ENCODE peak calls at places on chromosomes 12 and 14, in five cellular contexts. P, R, E, H and F are unnamed samples.

GRCh38 chr14:63276492-63277342 is 42.0 kb downstream of the GPHB5 start:
- DNase-seq in R (no peak), E (peak), P (no peak), H (no peak), F (no peak)

GRCh38 chr14:78836777-78837176 is 666.6 kb downstream of the NRXN3 start:
- DNase-seq in H (no peak), E (peak), R (no peak), P (peak), F (peak)

GRCh38 chr12:121300083-121300819 is 3.7 kb upstream of the CAMKK2 start:
- DNase-seq in P (no peak), H (no peak), E (no peak), R (no peak), F (no peak)

GRCh38 chr12:47736216-47736615 is 10.9 kb upstream of the ENDOU start:
- DNase-seq in E (no peak), P (no peak), H (no peak), R (peak), F (no peak)

GRCh38 chr14:70045715-70046535 is 142.8 kb downstream of the SLC8A3 start:
- DNase-seq in E (peak), R (peak), H (no peak), P (no peak), F (peak)

GRCh38 chr14:80609055-80609454 is 332.5 kb downstream of the CEP128 start:
- DNase-seq in P (no peak), R (no peak), H (no peak), E (no peak), F (no peak)

GRCh38 chr12:94458882-94459772 is 540 bp downstream of the CEP83 start:
- DNase-seq in P (no peak), H (no peak), E (no peak), R (no peak), F (no peak)

GRCh38 chr14:37172024-37172869 is at the start of gene SLC25A21:
- DNase-seq in E (no peak), P (peak), H (peak), R (peak), F (peak)

GRCh38 chr14:90816686-90817436 is 631 bp upstream of the TTC7B start:
- DNase-seq in P (peak), R (no peak), H (no peak), E (no peak), F (no peak)

GRCh38 chr14:45284802-45285201 is 31.8 kb upstream of the MIS18BP1 start:
- DNase-seq in R (no peak), P (no peak), H (no peak), E (no peak), F (no peak)

GRCh38 chr12:117118838-117119591 is 19.8 kb upstream of the TESC start:
- DNase-seq in E (no peak), R (no peak), H (no peak), P (no peak), F (peak)

GRCh38 chr12:102638777-102639176 is 158.4 kb upstream of the IGF1 start:
- DNase-seq in H (no peak), E (no peak), R (no peak), P (no peak), F (no peak)

GRCh38 chr12:124679533-124680371 is 112.3 kb upstream of the NCOR2 start:
- DNase-seq in E (no peak), P (peak), H (peak), R (peak), F (peak)

GRCh38 chr12:116454950-116455447 is 104.2 kb upstream of the MAP1LC3B2 start:
- DNase-seq in P (no peak), E (no peak), H (no peak), R (no peak), F (no peak)

GRCh38 chr14:67269338-67270060 is 28.3 kb downstream of the PALS1 start:
- DNase-seq in E (no peak), R (no peak), H (no peak), P (no peak), F (no peak)

GRCh38 chr14:66758031-66758613 is 250.2 kb downstream of the GPHN start:
- DNase-seq in P (no peak), H (no peak), E (no peak), R (no peak), F (no peak)

DNA sequence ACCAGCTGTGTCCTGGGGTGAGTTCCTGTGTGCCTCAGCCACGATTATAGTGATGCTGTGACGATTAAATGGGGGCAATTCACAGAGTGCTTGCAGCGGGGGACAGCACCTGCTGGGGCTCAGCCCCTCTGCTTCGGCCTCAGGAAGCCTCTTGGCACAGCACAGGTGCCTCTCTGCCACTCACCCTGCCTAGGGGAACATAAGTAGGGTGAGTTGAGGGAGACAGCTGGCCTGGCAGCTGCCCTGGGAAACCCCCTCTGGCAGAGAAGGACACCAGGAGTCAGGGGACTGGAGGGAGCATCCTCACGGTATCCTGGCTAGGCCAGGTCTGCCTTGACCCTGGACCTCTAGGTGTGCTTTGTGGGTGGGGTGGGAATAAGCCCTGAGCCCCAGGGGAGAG is 9.4 kb downstream of the KRT80 start:
- DNase-seq in R (peak), H (no peak), P (no peak), E (no peak), F (no peak)
- H3K4me3 ChIP-seq in R (no peak), H (no peak), P (no peak), E (no peak), F (no peak)

DNA sequence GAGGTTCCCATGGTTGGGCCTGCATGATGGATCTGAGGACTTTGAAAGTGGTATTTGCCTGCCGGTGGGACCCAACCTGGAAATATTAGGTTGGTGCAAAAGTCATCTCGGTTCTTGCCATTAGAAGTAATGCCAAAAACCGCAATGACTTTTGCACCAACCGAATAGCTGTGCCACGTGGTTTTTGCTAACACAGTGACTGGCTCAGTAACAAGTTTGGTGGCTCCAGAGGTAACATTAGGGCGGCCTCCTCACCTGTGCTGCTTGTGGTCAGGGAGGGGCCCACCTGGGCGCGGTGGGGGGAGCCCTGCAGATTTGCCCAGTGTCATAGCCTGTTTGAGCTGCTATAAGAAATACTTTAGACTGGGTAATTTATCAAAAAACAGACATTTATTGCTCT is 1.8 kb downstream of the BDKRB2 start:
- DNase-seq in R (no peak), E (no peak), H (no peak), P (no peak), F (no peak)
- H3K4me3 ChIP-seq in R (no peak), E (no peak), H (no peak), P (no peak), F (no peak)

GRCh38 chr12:104022816-104023215 is 27.2 kb downstream of the GLT8D2 start:
- DNase-seq in E (no peak), R (no peak), P (no peak), H (no peak), F (no peak)

GRCh38 chr12:104023710-104024109 is 26.3 kb downstream of the GLT8D2 start:
- DNase-seq in H (no peak), E (no peak), P (no peak), R (no peak), F (no peak)

GRCh38 chr12:104025771-104026170 is 24.2 kb downstream of the GLT8D2 start:
- DNase-seq in H (no peak), P (no peak), R (no peak), E (no peak), F (no peak)

GRCh38 chr12:104026841-104027599 is 23.0 kb downstream of the GLT8D2 start:
- DNase-seq in R (no peak), H (no peak), P (no peak), E (no peak), F (no peak)

DNA sequence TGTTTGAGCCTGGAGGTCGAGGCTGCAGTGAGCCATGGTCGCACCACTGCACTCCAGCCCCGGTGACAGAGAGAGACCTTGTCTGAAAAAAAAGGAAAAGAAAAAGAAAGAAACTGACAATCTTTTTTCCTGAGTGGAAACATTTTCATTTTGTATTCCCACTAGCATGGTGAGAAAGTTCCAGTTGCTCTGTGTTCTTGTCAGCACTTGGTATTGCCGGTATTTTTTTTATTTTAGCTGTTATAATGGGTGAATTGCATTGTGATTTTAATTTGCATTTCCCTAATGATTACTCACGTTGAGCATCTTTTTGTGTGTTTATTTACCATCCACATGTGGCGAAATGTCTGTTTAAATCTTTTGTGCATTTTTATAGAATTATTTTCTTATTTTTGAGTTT is 25.6 kb downstream of the GLT8D2 start:
- DNase-seq in R (no peak), E (no peak), H (no peak), P (no peak), F (no peak)
- H3K4me3 ChIP-seq in R (no peak), E (no peak), H (no peak), P (no peak), F (no peak)

GRCh38 chr12:31962076-31962475 is 2.9 kb downstream of the RESF1 start:
- DNase-seq in R (no peak), E (no peak), P (no peak), H (no peak), F (no peak)
- H3K4me3 ChIP-seq in R (no peak), E (no peak), P (peak), H (no peak), F (no peak)

GRCh38 chr14:65357091-65357490 is 55.4 kb upstream of the FUT8 start:
- DNase-seq in H (no peak), P (no peak), R (no peak), E (peak), F (no peak)
- H3K4me3 ChIP-seq in H (no peak), P (no peak), R (no peak), E (no peak), F (no peak)

GRCh38 chr14:100103261-100104005 is 38.2 kb downstream of the EVL start:
- DNase-seq in P (no peak), H (peak), E (no peak), R (no peak), F (no peak)
- H3K4me3 ChIP-seq in P (no peak), H (no peak), E (no peak), R (no peak), F (no peak)

DNA sequence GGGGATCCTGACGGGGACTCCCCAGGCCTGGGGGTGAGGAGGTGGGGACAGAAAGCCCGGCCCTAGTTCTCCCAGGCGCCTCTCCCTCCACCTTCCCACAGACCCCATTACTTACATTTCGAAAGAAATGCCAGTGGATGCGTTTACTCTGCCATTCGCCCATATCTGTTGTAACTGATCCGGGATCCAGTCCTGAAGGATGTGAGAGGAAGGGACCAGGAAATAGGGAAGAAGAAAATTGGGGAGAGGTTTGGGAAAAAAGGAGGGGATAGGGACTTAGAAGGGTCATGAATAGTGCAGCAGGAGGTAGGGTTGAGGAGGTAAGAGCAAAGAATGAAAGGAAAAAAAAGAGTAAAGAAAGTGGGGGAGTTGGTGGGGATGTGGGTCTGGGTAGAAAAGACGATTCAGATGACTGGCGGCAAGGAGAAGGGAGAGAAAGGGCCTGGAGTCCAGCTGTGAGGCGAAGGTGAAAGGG is 1.1 kb downstream of the HOXC12 start:
- DNase-seq in P (no peak), R (no peak), H (no peak), E (no peak), F (no peak)
- H3K4me3 ChIP-seq in P (no peak), R (no peak), H (peak), E (no peak), F (no peak)

GRCh38 chr14:85178869-85179268 is 351.1 kb upstream of the FLRT2 start:
- DNase-seq in R (no peak), H (no peak), E (no peak), P (no peak), F (no peak)
- H3K4me3 ChIP-seq in R (no peak), H (no peak), E (no peak), P (no peak), F (no peak)